ENCODE peak calls at places on chromosomes 3 and 15, in seven cellular contexts. H is GM12878, S is GM23338, K is K562, M is HepG2, R is H1, A is HCT116. N is an unnamed sample.

GRCh38 chr15:59137566-59137965 is 32.6 kb downstream of the CCNB2 start:
- DNase-seq in M (no peak), R (no peak), H (no peak), S (no peak), A (no peak), K (no peak), N (no peak)

GRCh38 chr3:189338366-189338765 is 166.6 kb downstream of the TPRG1 start:
- DNase-seq in A (no peak), S (no peak), K (no peak), M (no peak), R (no peak), H (no peak), N (no peak)

GRCh38 chr3:20078194-20078709 is 38.0 kb downstream of the KAT2B start:
- DNase-seq in K (no peak), R (no peak), S (no peak), M (no peak), H (no peak), A (no peak), N (no peak)

GRCh38 chr3:128685001-128685726 is 34.5 kb upstream of the RPN1 start:
- DNase-seq in M (no peak), H (no peak), S (no peak), A (no peak), K (no peak), R (no peak), N (no peak)

GRCh38 chr15:93861413-93861812 is 369.9 kb upstream of the MCTP2 start:
- DNase-seq in K (no peak), A (no peak), H (no peak), M (no peak), R (no peak), S (no peak), N (no peak)

GRCh38 chr15:77749236-77749997 is 116.7 kb upstream of the LINGO1 start:
- DNase-seq in R (no peak), M (no peak), K (no peak), A (no peak), S (peak), H (no peak), N (no peak)

GRCh38 chr3:186839874-186840641 is 2.5 kb upstream of the ADIPOQ start:
- DNase-seq in K (no peak), M (no peak), H (no peak), A (no peak), R (no peak), S (no peak), N (no peak)

GRCh38 chr15:84816694-84817460 is at the start of gene ALPK3:
- DNase-seq in H (no peak), R (no peak), S (peak), A (no peak), M (no peak), K (no peak), N (peak)

GRCh38 chr3:127455541-127456450 is 134.7 kb downstream of the TPRA1 start:
- DNase-seq in S (peak), M (peak), A (peak), R (peak), H (no peak), K (peak), N (peak)

GRCh38 chr3:128112406-128112968 is 11.1 kb downstream of the RUVBL1 start:
- DNase-seq in A (peak), H (peak), M (no peak), S (no peak), R (no peak), K (no peak), N (peak)

GRCh38 chr3:169232863-169233262 is 430.6 kb downstream of the MECOM start:
- DNase-seq in H (no peak), K (peak), M (no peak), A (no peak), R (no peak), S (no peak), N (peak)

DNA sequence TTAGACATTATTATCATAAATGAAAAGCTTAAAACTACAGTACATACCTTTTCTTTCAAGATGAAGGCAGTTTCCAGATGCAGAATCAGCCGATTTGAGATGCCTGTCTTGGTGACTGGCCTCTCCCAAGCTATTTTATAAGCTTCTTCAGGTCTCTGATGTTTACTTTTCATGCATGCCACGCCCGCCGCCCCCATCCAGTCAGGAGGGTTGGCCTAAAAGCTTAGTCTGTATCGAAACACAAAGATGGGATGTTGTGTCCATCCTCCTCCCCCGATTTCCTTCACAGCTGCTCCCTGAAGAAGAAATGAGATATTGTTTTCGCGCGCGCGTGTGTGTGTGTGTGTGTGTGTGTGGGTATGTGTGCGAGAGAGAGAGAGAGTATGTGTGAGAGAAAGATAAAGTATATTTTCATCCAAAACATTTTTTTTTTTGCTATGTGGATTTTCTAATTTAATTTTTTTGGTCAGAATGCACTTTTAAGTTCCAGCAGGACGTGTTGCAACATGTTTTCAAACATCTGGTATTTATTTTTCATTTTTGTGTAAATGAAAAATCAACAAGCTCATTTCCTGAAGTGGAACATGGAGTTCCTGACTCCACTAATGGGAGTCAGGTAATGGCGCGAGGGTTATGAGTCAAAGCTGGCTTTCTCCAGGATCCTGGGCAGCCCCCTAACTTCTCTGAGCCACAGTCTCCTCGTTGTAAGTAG is at the start of gene APOD:
- DNase-seq in S (no peak), R (no peak), K (peak), M (no peak), A (no peak), H (no peak), N (peak)
- H3K4me2 ChIP-seq in S (no peak), R (no peak), K (peak), M (no peak), A (peak), H (no peak), N (peak)

GRCh38 chr15:57552678-57553334 is 38.9 kb upstream of the MYZAP start:
- DNase-seq in K (no peak), H (no peak), S (no peak), A (no peak), M (no peak), R (no peak), N (no peak)

GRCh38 chr15:57550640-57551039 is 41.1 kb upstream of the MYZAP start:
- DNase-seq in H (no peak), A (no peak), R (no peak), K (no peak), M (no peak), S (no peak), N (peak)

GRCh38 chr15:57549935-57550334 is 41.8 kb upstream of the MYZAP start:
- DNase-seq in R (no peak), M (no peak), H (no peak), A (no peak), S (no peak), K (no peak), N (no peak)

GRCh38 chr15:57553526-57553925 is 38.2 kb upstream of the MYZAP start:
- DNase-seq in R (no peak), S (peak), H (no peak), M (no peak), A (no peak), K (no peak), N (no peak)

GRCh38 chr15:57551717-57552677 is 39.7 kb upstream of the MYZAP start:
- DNase-seq in R (peak), A (peak), S (peak), K (no peak), M (peak), H (no peak), N (peak)
- TF ChIP-seq POLR2AphosphoS5 in R (no peak), A (no peak), S (no peak), K (no peak), M (no peak), H (no peak), N (peak)

DNA sequence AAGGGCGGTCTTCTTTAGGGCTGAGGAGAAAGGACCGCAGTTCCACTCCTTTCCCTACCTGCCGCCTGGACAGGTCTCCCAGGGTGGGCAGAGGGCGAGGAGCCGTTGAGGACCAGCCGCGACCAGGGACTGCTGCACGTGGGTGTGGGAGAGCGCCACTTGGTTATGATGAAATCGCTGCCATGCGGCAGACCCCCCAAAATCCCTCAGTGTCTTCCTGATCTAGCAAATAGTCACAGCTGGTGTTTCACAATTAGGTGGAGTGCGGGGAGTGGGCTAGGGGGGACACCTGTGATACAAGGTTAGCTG is 1.5 kb downstream of the C3orf80 start:
- DNase-seq in R (no peak), A (no peak), M (no peak), H (no peak), K (no peak), S (no peak), N (no peak)
- TF ChIP-seq EZH2 in R (no peak), A (no peak), M (no peak), H (no peak), K (no peak), S (no peak), N (no peak)

DNA sequence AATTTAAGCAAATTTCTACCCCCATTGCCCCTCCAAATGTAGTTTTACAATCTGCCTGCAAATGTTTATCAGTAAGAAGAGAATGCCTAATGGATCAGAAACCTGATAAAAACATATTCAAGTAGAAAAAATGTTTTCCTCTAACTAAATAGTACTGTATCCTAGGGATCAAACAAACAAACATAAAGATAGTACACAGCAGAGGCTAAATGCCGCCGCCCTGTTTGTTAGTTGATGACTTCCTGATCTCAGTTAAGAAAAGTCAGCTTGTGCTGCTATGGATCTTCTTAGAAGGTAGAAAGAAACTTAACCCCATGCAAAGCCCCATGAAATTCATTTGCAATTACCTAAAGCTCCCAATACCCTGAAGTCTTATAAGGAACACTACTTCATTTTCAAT is 387.3 kb upstream of the THBS1 start:
- DNase-seq in A (no peak), H (no peak), M (no peak), R (no peak), S (no peak), K (no peak), N (no peak)
- H3K4me2 ChIP-seq in A (no peak), H (no peak), M (no peak), R (no peak), S (no peak), K (no peak), N (no peak)